ENCODE peak calls at places on chromosomes 1 and 21, in five cellular contexts. Q is NAMALWA, K is endodermal cell, E is hippocampal formation, S is adipocyte. A is an unnamed sample.

GRCh38 chr1:241423541-241424479 is 66.8 kb upstream of the RGS7 start:
- DNase-seq in S (peak; percentile 56), Q (no peak), K (peak; percentile 89), E (peak; percentile 17), A (peak; percentile 37)

GRCh38 chr1:28134651-28135207 is 41.8 kb downstream of the PTAFR start:
- DNase-seq in S (no peak), Q (no peak), E (no peak), K (no peak), A (peak; percentile 41)

GRCh38 chr1:225694151-225694603 is 41.3 kb upstream of the ENAH start:
- DNase-seq in Q (no peak), K (no peak), S (peak; percentile 23), E (no peak), A (no peak)

GRCh38 chr1:202291961-202292712 is 49.6 kb downstream of the UBE2T start:
- DNase-seq in K (no peak), S (peak; percentile 63), E (no peak), Q (no peak), A (no peak)

GRCh38 chr1:245091818-245092637 is 62.8 kb upstream of the KIF26B start:
- DNase-seq in S (peak; percentile 87), Q (no peak), E (no peak), K (peak; percentile 59), A (no peak)

GRCh38 chr1:207134550-207134949 is 30.5 kb downstream of the C4BPA start:
- DNase-seq in K (no peak), S (no peak), Q (no peak), E (no peak), A (no peak)

GRCh38 chr1:89305493-89305892 is 32.8 kb upstream of the GBP5 start:
- DNase-seq in E (no peak), Q (no peak), S (no peak), K (no peak), A (no peak)

GRCh38 chr21:37266515-37267221 is 466 bp downstream of the VPS26C start:
- DNase-seq in Q (peak; percentile 72), S (peak; percentile 75), E (peak; percentile 34), K (no peak), A (no peak)

GRCh38 chr1:27392096-27392777 is at the start of gene GPR3:
- DNase-seq in K (peak; percentile 97), Q (peak; percentile 94), S (peak; percentile 96), E (peak; percentile 74), A (peak; percentile 93)

GRCh38 chr21:34574581-34574980 is 40.3 kb downstream of the RCAN1 start:
- DNase-seq in K (no peak), Q (no peak), S (no peak), E (no peak), A (no peak)

GRCh38 chr1:10755977-10756521 is 40.4 kb downstream of the CASZ1 start:
- DNase-seq in K (no peak), S (peak; percentile 45), E (no peak), Q (peak; percentile 55), A (peak; percentile 32)

GRCh38 chr21:28910280-28910887 is 82.3 kb downstream of the LTN1 start:
- DNase-seq in S (peak; percentile 9), Q (no peak), E (no peak), K (no peak), A (no peak)

GRCh38 chr1:109104364-109105151 is 9.4 kb upstream of the ELAPOR1 start:
- DNase-seq in Q (no peak), S (peak; percentile 9), E (no peak), K (no peak), A (no peak)

GRCh38 chr1:233904979-233905415 is 521 bp downstream of the SLC35F3 start:
- DNase-seq in E (no peak), K (peak; percentile 82), S (peak; percentile 1), Q (no peak), A (no peak)

GRCh38 chr21:31416465-31416864 is 72.4 kb upstream of the TIAM1 start:
- DNase-seq in E (no peak), S (peak; percentile 70), K (no peak), Q (no peak), A (no peak)

GRCh38 chr21:45937721-45938452 is 43.7 kb upstream of the COL6A1 start:
- DNase-seq in S (no peak), E (no peak), K (no peak), Q (no peak), A (no peak)

GRCh38 chr1:56484695-56485094 is 94.7 kb downstream of the PLPP3 start:
- DNase-seq in K (no peak), S (no peak), E (no peak), Q (no peak), A (no peak)

GRCh38 chr21:41961282-41961701 is 7.5 kb upstream of the C2CD2 start:
- DNase-seq in K (peak; percentile 32), Q (no peak), S (no peak), E (no peak), A (no peak)